ENCODE peak calls at places on chromosomes 16 and 17, in six cellular contexts. C, Y, X, M, E and Q are unnamed samples.
A peak's percentile ranks its signal among the peaks of the same experiment; 100 is the strongest.

GRCh38 chr17:73166731-73167581 is 2.1 kb downstream of the SSTR2 start:
- DNase-seq in C (no peak), Y (no peak), X (no peak), M (no peak), E (no peak), Q (no peak)

GRCh38 chr17:31530391-31530990 is 139.0 kb downstream of the RAB11FIP4 start:
- DNase-seq in C (no peak), Y (no peak), X (no peak), M (no peak), E (no peak), Q (no peak)

GRCh38 chr17:78496311-78496710 is 80.9 kb downstream of the DNAH17 start:
- DNase-seq in C (no peak), Y (no peak), X (no peak), M (no peak), E (no peak), Q (no peak)

GRCh38 chr17:60393840-60394529 is 2.1 kb upstream of the USP32 start:
- DNase-seq in C (no peak), Y (no peak), X (no peak), M (no peak), E (no peak), Q (no peak)

GRCh38 chr17:45925311-45925710 is 31.0 kb downstream of the MAPT start:
- DNase-seq in C (no peak), Y (no peak), X (no peak), M (no peak), E (no peak), Q (no peak)

GRCh38 chr16:24701521-24701951 is 27.9 kb upstream of the TNRC6A start:
- DNase-seq in C (no peak), Y (no peak), X (no peak), M (no peak), E (no peak), Q (no peak)

GRCh38 chr17:58402047-58402446 is 15.3 kb downstream of the RNF43 start:
- DNase-seq in C (no peak), Y (no peak), X (no peak), M (no peak), E (no peak), Q (no peak)

GRCh38 chr17:72588561-72588960 is 467.7 kb downstream of the SOX9 start:
- DNase-seq in C (no peak), Y (no peak), X (no peak), M (no peak), E (peak; percentile 29), Q (no peak)

GRCh38 chr16:31073823-31074072 is 292 bp downstream of the ZNF668 start:
- DNase-seq in C (peak; percentile 51), Y (no peak), X (no peak), M (no peak), E (no peak), Q (no peak)

GRCh38 chr17:1705004-1705403 is 5.2 kb downstream of the TLCD2 start:
- DNase-seq in C (no peak), Y (no peak), X (no peak), M (no peak), E (no peak), Q (no peak)

GRCh38 chr17:57292086-57292485 is 35.8 kb downstream of the MSI2 start:
- DNase-seq in C (no peak), Y (no peak), X (no peak), M (no peak), E (no peak), Q (no peak)

GRCh38 chr16:81004646-81005353 is 1.9 kb downstream of the CMC2 start:
- DNase-seq in C (no peak), Y (no peak), X (peak; percentile 21), M (no peak), E (no peak), Q (no peak)

GRCh38 chr16:3101841-3102470 is 2.9 kb upstream of the ZSCAN10 start:
- DNase-seq in C (no peak), Y (no peak), X (no peak), M (no peak), E (peak; percentile 40), Q (no peak)

GRCh38 chr16:54697677-54698076 is 233.0 kb upstream of the IRX5 start:
- DNase-seq in C (no peak), Y (no peak), X (no peak), M (no peak), E (no peak), Q (no peak)

GRCh38 chr16:66262253-66263167 is 104.0 kb upstream of the CDH5 start:
- DNase-seq in C (no peak), Y (no peak), X (no peak), M (peak; percentile 81), E (no peak), Q (no peak)

GRCh38 chr17:65023791-65024190 is 32.7 kb downstream of the GNA13 start:
- DNase-seq in C (no peak), Y (no peak), X (no peak), M (no peak), E (no peak), Q (no peak)

GRCh38 chr17:45775576-45776011 is 8.5 kb upstream of the CRHR1 start:
- DNase-seq in C (no peak), Y (no peak), X (peak; percentile 86), M (no peak), E (peak; percentile 56), Q (peak; percentile 18)

GRCh38 chr17:66903781-66904180 is 60.7 kb upstream of the CACNG4 start:
- DNase-seq in C (no peak), Y (no peak), X (no peak), M (no peak), E (no peak), Q (no peak)

GRCh38 chr17:38861399-38861843 is 7.9 kb upstream of the RPL23 start:
- DNase-seq in C (no peak), Y (no peak), X (no peak), M (no peak), E (no peak), Q (no peak)

GRCh38 chr16:74505011-74505410 is 83.7 kb upstream of the CLEC18B start:
- DNase-seq in C (no peak), Y (no peak), X (no peak), M (no peak), E (no peak), Q (no peak)

GRCh38 chr17:29115906-29116651 is 64.1 kb downstream of the MYO18A start:
- DNase-seq in C (no peak), Y (peak; percentile 76), X (peak; percentile 85), M (no peak), E (no peak), Q (no peak)

GRCh38 chr16:26697826-26698225 is 368.9 kb upstream of the C16orf82 start:
- DNase-seq in C (no peak), Y (no peak), X (no peak), M (no peak), E (no peak), Q (no peak)

GRCh38 chr16:3992297-3993051 is 112.0 kb upstream of the CREBBP start:
- DNase-seq in C (no peak), Y (no peak), X (no peak), M (no peak), E (peak; percentile 60), Q (no peak)

GRCh38 chr16:2505695-2506094 is 8.1 kb upstream of the ATP6V0C start:
- DNase-seq in C (no peak), Y (no peak), X (no peak), M (no peak), E (no peak), Q (no peak)

GRCh38 chr17:67850991-67851631 is 25.8 kb downstream of the BPTF start:
- DNase-seq in C (no peak), Y (no peak), X (no peak), M (no peak), E (no peak), Q (no peak)

GRCh38 chr17:45948881-45949624 is 50.0 kb upstream of the STH start:
- DNase-seq in C (no peak), Y (peak; percentile 88), X (no peak), M (peak; percentile 89), E (peak; percentile 78), Q (peak; percentile 76)

GRCh38 chr16:3458278-3458851 is 14.9 kb downstream of the NAA60 start:
- DNase-seq in C (no peak), Y (no peak), X (no peak), M (no peak), E (no peak), Q (peak; percentile 26)

GRCh38 chr17:32490101-32490482 is 3.3 kb downstream of the CDK5R1 start:
- DNase-seq in C (no peak), Y (no peak), X (peak; percentile 85), M (peak; percentile 58), E (no peak), Q (no peak)

GRCh38 chr16:58628845-58629680 is 563 bp downstream of the CNOT1 start:
- DNase-seq in C (peak; percentile 17), Y (peak; percentile 16), X (no peak), M (peak; percentile 88), E (peak; percentile 86), Q (peak; percentile 77)

DNA sequence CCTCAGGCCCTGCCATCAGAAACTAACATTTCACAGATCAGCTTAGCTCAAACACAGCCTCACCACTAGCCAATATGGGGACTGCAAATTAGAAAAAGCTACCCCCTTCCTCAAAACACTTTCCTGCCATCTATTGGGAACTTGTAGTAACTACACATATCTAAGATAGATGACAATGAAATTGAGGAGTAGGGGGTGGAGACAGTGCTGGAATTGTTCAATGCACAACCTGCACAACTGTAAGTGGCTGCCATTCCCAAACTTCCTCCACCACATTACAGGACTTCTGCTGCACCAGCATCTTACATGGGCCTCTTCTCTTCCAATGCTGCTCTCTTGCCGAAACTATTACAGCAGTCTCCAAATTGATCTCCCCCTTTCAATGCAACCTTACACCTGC is 21.8 kb downstream of the AIPL1 start:
- DNase-seq in C (no peak), Y (peak; percentile 13), X (peak; percentile 54), M (no peak), E (no peak), Q (no peak)
- TF ChIP-seq CTCF in C (peak; percentile 39), Y (peak; percentile 50), X (peak; percentile 61), M (no peak), E (peak; percentile 16), Q (peak; percentile 23)

GRCh38 chr16:84240455-84240854 is 643 bp upstream of the KCNG4 start:
- DNase-seq in C (no peak), Y (no peak), X (no peak), M (no peak), E (no peak), Q (no peak)
- TF ChIP-seq POLR2AphosphoS5 in C (no peak), Y (no peak), X (no peak), M (no peak), E (no peak), Q (no peak)

GRCh38 chr16:50152807-50153647 is at the start of gene TENT4B:
- DNase-seq in C (peak; percentile 57), Y (peak; percentile 97), X (peak; percentile 99), M (peak; percentile 94), E (peak; percentile 87), Q (peak; percentile 91)
- TF ChIP-seq EP300 in C (no peak), Y (no peak), X (no peak), M (no peak), E (no peak), Q (no peak)

DNA sequence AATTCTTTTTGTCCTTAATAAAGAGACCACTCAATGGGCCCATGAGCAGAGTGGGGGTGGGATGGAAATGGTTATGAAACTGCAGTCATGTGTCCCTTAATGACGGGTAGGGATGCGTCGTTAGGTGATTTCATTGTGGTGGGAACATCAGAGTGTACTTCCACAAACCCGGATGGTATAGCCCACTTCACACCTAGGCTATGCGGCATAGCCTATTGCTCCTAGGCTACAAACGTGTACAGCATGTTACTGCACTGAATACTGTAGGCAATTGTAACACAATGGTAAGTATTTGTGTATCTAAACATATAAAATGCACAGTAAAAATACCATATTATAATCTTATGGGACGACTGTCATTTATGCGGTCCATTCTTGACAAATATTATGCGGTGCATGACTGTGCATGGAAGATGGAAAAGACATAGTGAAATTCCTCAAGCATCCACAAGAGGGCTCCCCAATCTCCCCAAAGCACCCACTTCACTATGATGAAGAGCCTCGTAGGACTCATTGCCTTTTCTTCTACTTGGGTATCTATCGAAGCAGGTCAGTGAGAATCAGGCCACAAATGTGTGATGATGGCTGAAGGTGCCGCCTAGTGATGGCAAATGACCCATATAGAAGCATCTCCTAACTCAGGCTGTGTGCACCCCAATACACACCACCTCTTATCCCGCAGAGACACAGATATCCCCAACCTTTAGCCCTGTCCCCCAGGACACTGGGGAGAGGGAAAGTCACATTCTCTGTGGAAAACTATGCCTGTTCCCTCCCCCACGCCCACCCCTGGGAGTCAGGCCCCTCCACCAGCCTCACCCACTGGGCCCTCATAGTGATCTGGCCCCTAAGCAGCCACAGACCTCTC is 43.5 kb downstream of the TBX21 start:
- DNase-seq in C (no peak), Y (peak; percentile 71), X (peak; percentile 81), M (no peak), E (no peak), Q (peak; percentile 19)
- TF ChIP-seq CTCF in C (peak; percentile 77), Y (peak; percentile 75), X (peak; percentile 78), M (peak; percentile 4), E (peak; percentile 68), Q (peak; percentile 63)